ENCODE peak calls at places on chromosomes 6 and 20, in ten cellular contexts. R is uterus, J is neural progenitor cell, H is OCI-LY7, N is heart right ventricle, Z is AG04450, M is psoas muscle, L is lower lobe of right lung, O is left ventricle myocardium inferior, C is colonic mucosa. T is an unnamed sample.

GRCh38 chr6:15752820-15753219 is 90.0 kb upstream of the DTNBP1 start:
- DNase-seq in R (no peak), J (peak; percentile 35), H (no peak), N (no peak), Z (no peak), M (no peak), L (no peak), O (no peak), C (no peak), T (no peak)

GRCh38 chr20:63163596-63164560 is 52.1 kb downstream of the YTHDF1 start:
- DNase-seq in R (no peak), J (peak; percentile 74), H (no peak), N (peak; percentile 2), Z (no peak), M (no peak), L (no peak), O (no peak), C (no peak), T (peak; percentile 48)

GRCh38 chr6:41894366-41895299 is 542 bp downstream of the USP49 start:
- DNase-seq in R (peak; percentile 18), J (peak; percentile 46), H (no peak), N (no peak), Z (no peak), M (no peak), L (no peak), O (no peak), C (no peak), T (no peak)

GRCh38 chr6:30510419-30510818 is 21.1 kb downstream of the HLA-E start:
- DNase-seq in R (no peak), J (no peak), H (no peak), N (no peak), Z (no peak), M (no peak), L (no peak), O (no peak), C (peak; percentile 12), T (no peak)

GRCh38 chr6:139888691-139889122 is 514.3 kb upstream of the CITED2 start:
- DNase-seq in R (no peak), J (peak; percentile 94), H (no peak), N (no peak), Z (no peak), M (no peak), L (no peak), O (no peak), C (no peak), T (no peak)

GRCh38 chr6:111789593-111789992 is 83.7 kb downstream of the FYN start:
- DNase-seq in R (peak; percentile 46), J (no peak), H (no peak), N (no peak), Z (no peak), M (peak; percentile 40), L (no peak), O (peak; percentile 54), C (no peak), T (no peak)

GRCh38 chr20:39607124-39607523 is 645.0 kb downstream of the DHX35 start:
- DNase-seq in R (no peak), J (no peak), H (no peak), N (no peak), Z (no peak), M (no peak), L (no peak), O (no peak), C (no peak), T (no peak)

GRCh38 chr6:102402635-102403329 is 1009.3 kb downstream of the GRIK2 start:
- DNase-seq in R (no peak), J (no peak), H (no peak), N (no peak), Z (no peak), M (no peak), L (no peak), O (no peak), C (no peak), T (no peak)

DNA sequence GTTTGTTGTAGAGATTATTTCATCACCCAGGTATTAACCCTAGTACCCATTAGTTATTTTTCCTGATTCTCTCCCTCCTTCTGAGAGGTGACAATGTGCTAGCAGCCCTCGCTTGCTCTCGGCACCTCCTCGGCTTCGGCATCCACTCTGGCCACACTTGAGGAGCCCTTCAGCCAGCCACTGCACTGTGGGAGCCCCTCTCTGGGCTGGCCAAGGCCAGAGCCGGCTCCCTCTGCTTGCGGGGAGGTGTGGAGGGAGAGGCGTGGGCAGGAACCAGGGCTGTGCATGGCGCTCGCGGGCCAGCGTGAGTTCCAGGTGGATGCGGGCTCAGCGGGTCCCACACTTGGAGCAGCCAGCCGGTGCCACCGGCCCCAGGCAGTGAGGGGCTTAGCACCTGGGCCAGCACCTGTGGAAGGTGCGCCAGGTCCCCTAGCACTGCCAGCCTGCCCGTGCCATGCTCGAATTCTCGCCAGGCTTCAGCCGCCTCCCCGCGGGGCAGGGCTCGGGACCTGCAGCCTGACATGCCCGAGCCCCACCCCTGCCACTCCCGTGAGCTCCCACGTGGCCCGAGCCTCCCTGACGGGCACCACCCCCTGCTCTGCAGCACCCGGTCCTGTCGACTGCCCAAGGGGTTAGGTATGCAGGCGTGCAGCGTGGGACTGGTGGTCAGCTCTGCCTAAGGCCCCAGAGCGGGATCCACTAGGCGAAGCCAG is 221.9 kb downstream of the WDR27 start:
- DNase-seq in R (no peak), J (no peak), H (no peak), N (no peak), Z (no peak), M (no peak), L (no peak), O (no peak), C (no peak), T (peak; percentile 70)
- H3K9me3 ChIP-seq in R (no peaks in the 10 kb centered on the region), J (peaks cover 8% of the 10 kb centered on the region), H (no peaks in the 10 kb centered on the region), N (no peaks in the 10 kb centered on the region), Z (peaks cover 12% of the 10 kb centered on the region), M (peaks cover 8% of the 10 kb centered on the region), L (peaks cover 19% of the 10 kb centered on the region), O (peaks cover 80% of the 10 kb centered on the region), C (peaks cover 4% of the 10 kb centered on the region), T (no peaks in the 10 kb centered on the region)

GRCh38 chr20:45943613-45944012 is 9.1 kb downstream of the PCIF1 start:
- DNase-seq in R (no peak), J (no peak), H (no peak), N (no peak), Z (no peak), M (no peak), L (no peak), O (no peak), C (no peak), T (no peak)

GRCh38 chr20:45946149-45946970 is 11.9 kb downstream of the PCIF1 start:
- DNase-seq in R (no peak), J (no peak), H (no peak), N (no peak), Z (no peak), M (peak; percentile 82), L (peak; percentile 69), O (no peak), C (peak; percentile 49), T (peak; percentile 73)

GRCh38 chr20:45945678-45946148 is 11.2 kb downstream of the PCIF1 start:
- DNase-seq in R (no peak), J (no peak), H (no peak), N (no peak), Z (no peak), M (no peak), L (no peak), O (no peak), C (no peak), T (no peak)

GRCh38 chr20:45944151-45944964 is 9.9 kb downstream of the PCIF1 start:
- DNase-seq in R (no peak), J (no peak), H (no peak), N (no peak), Z (no peak), M (no peak), L (no peak), O (no peak), C (no peak), T (no peak)

GRCh38 chr20:45944965-45945677 is 10.6 kb downstream of the PCIF1 start:
- DNase-seq in R (no peak), J (no peak), H (no peak), N (no peak), Z (no peak), M (no peak), L (no peak), O (no peak), C (no peak), T (no peak)
- TF ChIP-seq CTCF in R (no peak), J (no peak), H (no peak), N (no peak), Z (no peak), M (no peak), L (no peak), O (no peak), C (no peak), T (no peak)

GRCh38 chr20:38241201-38241600 is 19.3 kb downstream of the KIAA1755 start:
- DNase-seq in R (no peak), J (no peak), H (no peak), N (no peak), Z (no peak), M (no peak), L (no peak), O (no peak), C (no peak), T (no peak)
- H3K9me3 ChIP-seq in R (no peaks in the 10 kb centered on the region), J (peaks cover 10% of the 10 kb centered on the region), H (peaks cover 22% of the 10 kb centered on the region), N (no peaks in the 10 kb centered on the region), Z (peaks cover 37% of the 10 kb centered on the region), M (peaks cover 12% of the 10 kb centered on the region), L (peaks cover 27% of the 10 kb centered on the region), O (peaks cover 25% of the 10 kb centered on the region), C (no peaks in the 10 kb centered on the region), T (peaks cover 22% of the 10 kb centered on the region)

DNA sequence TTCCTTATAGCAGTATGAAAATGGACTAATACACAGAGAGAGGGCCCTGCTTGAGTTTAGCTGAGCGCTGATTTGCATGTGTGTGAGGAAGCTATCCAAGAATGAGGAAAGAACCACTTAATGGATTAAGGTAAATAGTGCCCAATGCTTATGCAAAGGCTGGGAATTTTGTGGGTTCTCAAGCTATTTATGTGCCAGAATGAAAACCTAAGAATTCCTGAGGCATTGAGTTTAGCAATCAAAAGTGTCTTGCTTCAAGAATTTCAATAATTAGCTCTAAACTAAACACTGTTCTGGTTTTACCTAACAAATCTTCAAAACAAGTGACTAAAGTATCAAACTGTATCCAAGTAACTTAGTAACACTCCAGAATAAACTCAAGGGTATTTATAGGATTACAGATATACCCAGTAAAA is 7.0 kb upstream of the OR14J1 start:
- DNase-seq in R (no peak), J (no peak), H (no peak), N (no peak), Z (no peak), M (no peak), L (no peak), O (no peak), C (no peak), T (no peak)
- TF ChIP-seq CTCF in R (no peak), J (no peak), H (no peak), N (no peak), Z (no peak), M (no peak), L (no peak), O (no peak), C (no peak), T (no peak)

GRCh38 chr6:6605873-6606272 is 17.4 kb downstream of the LY86 start:
- DNase-seq in R (no peak), J (no peak), H (no peak), N (no peak), Z (no peak), M (no peak), L (no peak), O (no peak), C (no peak), T (no peak)
- H3K9me3 ChIP-seq in R (no peaks in the 10 kb centered on the region), J (no peaks in the 10 kb centered on the region), H (peaks cover 4% of the 10 kb centered on the region), N (no peaks in the 10 kb centered on the region), Z (peaks cover 16% of the 10 kb centered on the region), M (peaks cover 8% of the 10 kb centered on the region), L (peaks cover 10% of the 10 kb centered on the region), O (peaks cover 19% of the 10 kb centered on the region), C (no peaks in the 10 kb centered on the region), T (no peaks in the 10 kb centered on the region)

T was measured in kidney.